ENCODE peak calls at places on chromosomes 16 and 17, in nine cellular contexts. T, W, I, F, Y, Q, Z, D and E are unnamed samples.

GRCh38 chr16:88599092-88599733 is 29.0 kb downstream of the ZC3H18 start:
- DNase-seq in Z (no peak), Y (no peak), W (no peak), I (peak), F (peak), D (no peak), T (no peak), Q (no peak), E (no peak)

GRCh38 chr17:75487351-75488070 is 27.8 kb downstream of the CASKIN2 start:
- DNase-seq in T (peak), W (no peak), Z (peak), Q (peak), I (peak), Y (no peak), D (no peak), F (no peak), E (no peak)

GRCh38 chr17:81403671-81404534 is 8.6 kb downstream of the BAHCC1 start:
- DNase-seq in F (no peak), Z (no peak), T (no peak), D (no peak), I (peak), Y (no peak), Q (no peak), W (no peak), E (no peak)

GRCh38 chr16:74679983-74680382 is 13.3 kb upstream of the RFWD3 start:
- DNase-seq in D (no peak), W (no peak), Z (no peak), Q (no peak), I (no peak), T (no peak), Y (no peak), F (no peak), E (no peak)

GRCh38 chr16:2499890-2500633 is 13.7 kb upstream of the ATP6V0C start:
- DNase-seq in I (no peak), F (no peak), D (no peak), Z (no peak), T (no peak), W (no peak), Y (no peak), Q (no peak), E (no peak)

GRCh38 chr17:41211845-41212466 is 14.5 kb upstream of the KRTAP9-2 start:
- DNase-seq in W (no peak), F (no peak), I (no peak), Q (no peak), Z (no peak), T (no peak), Y (no peak), D (no peak), E (no peak)

GRCh38 chr17:81648707-81649085 is 7.6 kb downstream of the PDE6G start:
- DNase-seq in T (no peak), F (no peak), W (no peak), Q (no peak), I (no peak), D (no peak), Y (no peak), Z (no peak), E (no peak)

GRCh38 chr17:22435231-22435974 is 743.1 kb downstream of the KCNJ18 start:
- DNase-seq in I (no peak), F (no peak), W (no peak), Z (no peak), Q (no peak), T (no peak), Y (no peak), D (no peak), E (no peak)